ENCODE peak calls at places on chromosomes 13 and 19, in five cellular contexts. F, B, S, R and E are unnamed samples.

GRCh38 chr19:5369962-5370367 is 29.4 kb upstream of the PTPRS start:
- ATAC-seq in F (no peak), B (no peak), S (no peak), R (peak), E (no peak)

GRCh38 chr13:107545946-107546502 is 669.3 kb downstream of the LIG4 start:
- ATAC-seq in F (no peak), B (no peak), S (no peak), R (no peak), E (no peak)

GRCh38 chr13:29582171-29582570 is 13.3 kb downstream of the SLC7A1 start:
- ATAC-seq in F (peak), B (no peak), S (no peak), R (peak), E (no peak)

GRCh38 chr19:10553087-10553667 is 9.5 kb downstream of the ATG4D start:
- ATAC-seq in F (peak), B (no peak), S (no peak), R (no peak), E (no peak)

GRCh38 chr19:4367781-4368127 is 24.4 kb downstream of the MPND start:
- ATAC-seq in F (peak), B (no peak), S (no peak), R (no peak), E (no peak)

GRCh38 chr19:16442386-16443276 is 29.1 kb downstream of the EPS15L1 start:
- ATAC-seq in F (peak), B (no peak), S (no peak), R (no peak), E (no peak)

GRCh38 chr13:31424130-31424729 is 224.5 kb downstream of the B3GLCT start:
- ATAC-seq in F (peak), B (peak), S (peak), R (peak), E (peak)

GRCh38 chr19:22784051-22784450 is at the start of gene ZNF99:
- ATAC-seq in F (peak), B (peak), S (no peak), R (no peak), E (peak)

GRCh38 chr13:66765559-66765958 is 464.6 kb downstream of the PCDH9 start:
- ATAC-seq in F (no peak), B (no peak), S (no peak), R (no peak), E (no peak)

GRCh38 chr13:50179977-50180376 is 164.7 kb downstream of the KCNRG start:
- ATAC-seq in F (no peak), B (no peak), S (no peak), R (no peak), E (no peak)

GRCh38 chr19:16773939-16774338 is 54.3 kb downstream of the NWD1 start:
- ATAC-seq in F (no peak), B (no peak), S (no peak), R (no peak), E (no peak)

GRCh38 chr19:4456566-4456842 is 1.1 kb downstream of the UBXN6 start:
- ATAC-seq in F (peak), B (no peak), S (no peak), R (no peak), E (peak)

GRCh38 chr19:34282611-34283519 is 28.5 kb downstream of the GARRE1 start:
- ATAC-seq in F (no peak), B (no peak), S (no peak), R (no peak), E (no peak)

GRCh38 chr19:53078668-53079067 is 24.6 kb downstream of the ZNF160 start:
- ATAC-seq in F (peak), B (no peak), S (no peak), R (no peak), E (no peak)

GRCh38 chr13:91709180-91709579 is 310.8 kb downstream of the GPC5 start:
- ATAC-seq in F (no peak), B (no peak), S (no peak), R (no peak), E (no peak)

GRCh38 chr19:58059003-58059671 is at the start of gene ZNF135:
- ATAC-seq in F (peak), B (peak), S (peak), R (peak), E (peak)

GRCh38 chr13:31134055-31134711 is 27.5 kb downstream of the HSPH1 start:
- ATAC-seq in F (no peak), B (no peak), S (no peak), R (no peak), E (no peak)

GRCh38 chr13:27851049-27851448 is 58.8 kb downstream of the GSX1 start:
- ATAC-seq in F (no peak), B (no peak), S (no peak), R (no peak), E (no peak)

GRCh38 chr19:39203372-39204341 is at the start of gene SYCN:
- ATAC-seq in F (no peak), B (no peak), S (no peak), R (peak), E (no peak)

GRCh38 chr13:105442941-105443340 is 1092.5 kb downstream of the EFNB2 start:
- ATAC-seq in F (peak), B (peak), S (no peak), R (no peak), E (peak)

GRCh38 chr13:99357149-99357596 is 50.0 kb upstream of the GPR183 start:
- ATAC-seq in F (no peak), B (no peak), S (peak), R (no peak), E (no peak)

GRCh38 chr19:37074819-37075362 is 3.3 kb upstream of the ZNF420 start:
- ATAC-seq in F (no peak), B (no peak), S (no peak), R (no peak), E (no peak)